ENCODE peak calls at places on chromosomes 6 and 20, in five cellular contexts. V is cardiac muscle cell; N is uterus; I is CD4-positive, alpha-beta T cell; M is H9. J is an unnamed sample.

GRCh38 chr6:24905485-24905884 is 30.3 kb downstream of the RIPOR2 start:
- DNase-seq in V (no peak), N (peak; percentile 44), M (no peak), I (no peak), J (no peak)

GRCh38 chr6:25883536-25883935 is 9.5 kb upstream of the SLC17A3 start:
- DNase-seq in I (no peak), M (no peak), V (no peak), N (no peak), J (no peak)

GRCh38 chr6:72955666-72956065 is 269.6 kb downstream of the KHDC1L start:
- DNase-seq in I (no peak), M (no peak), V (no peak), N (no peak), J (no peak)

GRCh38 chr20:3072530-3073250 is 1.3 kb downstream of the OXT start:
- DNase-seq in M (no peak), I (no peak), N (no peak), V (no peak), J (no peak)

GRCh38 chr6:145735356-145736165 is at the start of gene EPM2A:
- DNase-seq in V (peak; percentile 93), M (peak; percentile 81), I (peak; percentile 34), N (peak; percentile 82), J (peak; percentile 38)

GRCh38 chr6:159691133-159691962 is 1.7 kb downstream of the SOD2 start:
- DNase-seq in N (peak; percentile 51), V (peak; percentile 22), M (no peak), I (no peak), J (no peak)

GRCh38 chr20:39874049-39874893 is 814.8 kb downstream of the MAFB start:
- DNase-seq in M (peak; percentile 84), V (peak; percentile 81), N (peak; percentile 68), I (no peak), J (peak; percentile 16)

GRCh38 chr20:58829531-58829941 is 21.2 kb downstream of the GNAS-AS1 start:
- DNase-seq in N (no peak), M (no peak), I (no peak), V (no peak), J (no peak)

GRCh38 chr6:152401978-152402377 is 235.2 kb downstream of the SYNE1 start:
- DNase-seq in I (no peak), V (no peak), M (no peak), N (no peak), J (no peak)

DNA sequence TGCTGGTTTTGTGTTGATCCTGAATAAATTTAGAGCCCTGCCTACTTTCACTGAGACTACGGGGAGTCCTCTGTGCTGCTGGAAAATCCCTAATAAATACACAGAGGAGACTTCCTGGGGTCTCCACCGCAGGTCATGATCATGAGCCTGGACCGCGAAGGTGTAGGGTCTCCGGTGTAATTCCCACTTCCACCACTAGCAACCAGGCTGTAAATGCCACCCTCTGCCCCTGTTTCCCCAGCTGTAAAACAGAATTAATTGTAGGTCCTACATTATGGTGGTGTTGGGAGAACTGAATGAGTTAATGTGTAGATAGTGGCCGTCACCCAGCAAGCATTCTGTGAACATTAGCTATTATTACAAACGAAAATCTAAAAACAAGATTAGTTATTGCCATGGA is 191.6 kb upstream of the THBS2 start:
- DNase-seq in M (no peak), I (no peak), V (no peak), N (no peak), J (no peak)
- TF ChIP-seq CTCF in M (peak; percentile 55), I (no peak), V (peak; percentile 11), N (no peak), J (no peak)

DNA sequence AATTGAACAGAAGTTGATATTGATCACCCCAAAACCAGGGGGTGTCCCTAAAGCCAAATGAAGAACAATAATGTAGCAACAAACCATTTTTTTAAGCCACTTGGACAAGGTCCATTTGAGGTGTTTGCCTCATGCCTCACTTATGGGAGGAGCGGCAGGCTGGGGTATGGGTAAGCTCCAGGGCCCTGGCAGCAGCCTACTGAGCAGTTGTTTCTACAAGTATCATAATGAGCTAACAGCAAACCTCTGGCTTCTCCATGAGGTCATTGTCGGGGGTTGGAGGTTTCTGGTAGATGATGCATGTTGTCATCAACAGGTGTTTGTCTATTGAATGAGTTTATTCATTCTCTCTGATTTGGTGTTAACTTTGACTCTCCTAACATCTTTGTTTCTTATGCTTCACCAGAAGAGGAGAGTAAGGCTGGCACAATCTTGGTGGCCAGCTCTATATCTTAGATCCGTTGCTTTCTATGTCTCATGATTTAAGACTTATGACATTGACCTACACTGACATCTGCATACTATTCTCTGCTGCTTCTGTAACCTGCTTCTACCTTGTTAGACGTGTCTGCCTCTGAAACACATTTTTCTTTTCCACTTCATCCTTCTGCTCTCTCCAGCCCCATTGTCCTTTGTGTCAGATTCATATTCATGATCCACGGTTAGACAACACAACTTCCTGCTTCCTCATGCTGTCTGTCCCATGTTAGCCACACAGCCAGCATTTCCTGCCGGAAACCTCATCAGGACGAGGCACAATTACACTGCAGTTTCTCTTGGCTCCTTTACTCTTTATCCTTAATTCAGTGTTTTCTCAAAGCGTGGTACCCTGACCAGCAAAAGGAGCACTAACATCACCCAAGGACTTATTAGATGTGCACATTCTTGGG is 150.5 kb downstream of the TBC1D7 start:
- DNase-seq in N (no peak), V (no peak), I (no peak), M (no peak), J (no peak)
- H3K27me3 ChIP-seq in N (no peaks in the 10 kb centered on the region), V (peaks cover 24% of the 10 kb centered on the region), I (peaks cover 8% of the 10 kb centered on the region), M (no peaks in the 10 kb centered on the region), J (no peaks in the 10 kb centered on the region)

GRCh38 chr6:158662607-158663464 is 13.0 kb downstream of the SYTL3 start:
- DNase-seq in N (peak; percentile 44), I (no peak), V (no peak), M (no peak), J (no peak)

GRCh38 chr6:158661156-158661555 is 11.3 kb downstream of the SYTL3 start:
- DNase-seq in M (no peak), N (no peak), I (no peak), V (no peak), J (no peak)

GRCh38 chr6:158655569-158656450 is 6.0 kb downstream of the SYTL3 start:
- DNase-seq in I (no peak), V (no peak), N (no peak), M (no peak), J (no peak)

GRCh38 chr6:158663465-158664167 is 13.8 kb downstream of the SYTL3 start:
- DNase-seq in I (no peak), N (no peak), V (no peak), M (no peak), J (no peak)

DNA sequence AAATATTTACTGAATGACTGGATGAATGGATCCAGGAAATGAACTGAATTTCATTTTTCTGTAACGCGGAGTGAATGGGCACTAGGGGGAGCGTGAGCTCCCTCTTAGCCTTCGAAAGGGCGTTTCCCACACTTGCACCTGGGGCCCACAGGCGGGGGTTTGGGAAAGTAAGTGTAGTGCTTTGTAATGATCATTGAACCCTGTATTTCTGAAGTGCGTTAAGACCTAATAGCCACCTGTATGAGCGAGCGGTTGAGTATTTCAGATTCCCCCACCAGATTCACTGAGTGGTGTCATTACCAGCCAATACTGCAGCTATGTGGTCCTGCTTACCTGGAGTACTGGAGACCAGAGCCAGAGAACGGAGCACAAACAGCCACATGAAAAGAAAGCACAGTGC is 10.5 kb downstream of the SYTL3 start:
- DNase-seq in M (peak; percentile 59), N (no peak), V (no peak), I (peak; percentile 46), J (no peak)
- TF ChIP-seq CTCF in M (peak; percentile 74), N (peak; percentile 32), V (peak; percentile 62), I (peak; percentile 83), J (peak; percentile 14)

DNA sequence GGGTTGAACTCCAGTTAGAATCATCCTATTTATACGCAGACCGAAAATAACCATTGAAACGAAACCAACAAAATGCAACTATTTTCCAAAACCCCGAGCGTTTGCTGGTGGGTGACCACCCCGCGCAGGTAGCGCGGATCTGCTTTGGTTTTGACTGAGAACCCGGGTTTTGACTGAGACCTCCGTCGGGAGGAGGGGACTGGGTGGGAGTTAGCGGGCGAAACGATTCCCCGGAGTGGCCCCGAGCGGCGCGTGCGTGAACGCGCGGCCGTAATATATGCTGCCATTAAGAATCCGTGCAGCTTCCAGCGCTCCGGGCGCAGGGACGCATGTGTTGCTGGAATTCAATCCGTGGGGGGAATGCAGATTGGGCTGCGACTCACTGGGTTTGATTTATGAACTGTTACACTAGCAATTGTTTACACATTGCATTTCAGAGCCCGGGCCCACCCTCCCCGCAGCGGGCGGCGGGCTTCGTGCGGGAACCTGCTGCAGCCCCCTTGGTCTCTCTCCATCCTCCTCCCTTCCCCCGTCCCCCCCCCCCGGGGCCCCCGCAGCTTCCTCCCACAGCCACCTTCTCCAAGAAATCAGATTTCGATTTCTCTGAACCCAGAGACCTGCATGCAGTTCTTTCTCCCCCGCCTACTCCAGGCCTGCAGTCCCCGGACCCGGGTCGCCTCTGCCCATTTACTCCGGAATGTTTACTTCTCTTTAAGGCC is 9.9 kb downstream of the NRN1 start:
- DNase-seq in I (no peak), N (no peak), M (peak; percentile 37), V (peak; percentile 43), J (no peak)
- H3K27me3 ChIP-seq in I (peaks cover 100% of the 10 kb centered on the region), N (peaks cover 25% of the 10 kb centered on the region), M (peaks cover 94% of the 10 kb centered on the region), V (peaks cover 100% of the 10 kb centered on the region), J (peaks cover 38% of the 10 kb centered on the region)

J was measured in thoracic aorta.